ENCODE peak calls at places on chromosomes 13 and 19, in ten cellular contexts. Z is iPS DF 6.9; V is thoracic aorta; K is breast epithelium; J is CD4-positive, CD25-positive, alpha-beta regulatory T cell; X is NT2/D1; G is left ventricle myocardium inferior; W is A549; R is OCI-LY7; C is GM23248. Y is an unnamed sample. For H3K9me3, the result is how much of the 10 kb centered on the place peaks cover.

GRCh38 chr13:70237131-70237530 is 128.9 kb upstream of the KLHL1 start:
- DNase-seq in Z (no peak), J (no peak), G (no peak), X (no peak), R (no peak), K (no peak), C (no peak), V (no peak), W (no peak), Y (no peak)

GRCh38 chr19:2663920-2664571 is 38.4 kb downstream of the GNG7 start:
- DNase-seq in R (peak), J (no peak), K (no peak), C (no peak), Z (no peak), W (no peak), X (no peak), V (no peak), G (peak), Y (no peak)

GRCh38 chr13:78298657-78299056 is 304.7 kb downstream of the POU4F1 start:
- DNase-seq in V (no peak), K (no peak), W (no peak), G (no peak), R (no peak), J (no peak), Z (no peak), X (no peak), C (peak), Y (no peak)

GRCh38 chr13:74132152-74132767 is 1.9 kb downstream of the KLF12 start:
- DNase-seq in K (no peak), J (peak), C (peak), Z (no peak), W (no peak), X (no peak), G (no peak), V (no peak), R (peak), Y (no peak)

GRCh38 chr13:25329706-25330105 is 28.3 kb downstream of the NUP58 start:
- DNase-seq in R (no peak), J (no peak), W (peak), V (no peak), K (no peak), X (no peak), C (peak), Z (no peak), G (no peak), Y (no peak)

GRCh38 chr19:54507824-54508223 is 5.2 kb downstream of the LAIR2 start:
- DNase-seq in K (no peak), R (no peak), C (no peak), V (no peak), Z (no peak), J (no peak), W (no peak), G (no peak), X (no peak), Y (no peak)

GRCh38 chr19:31548941-31549340 is 199.7 kb upstream of the TSHZ3 start:
- DNase-seq in C (peak), R (peak), W (peak), Z (no peak), X (no peak), V (no peak), K (no peak), G (peak), J (no peak), Y (no peak)

GRCh38 chr13:88648598-88649373 is 977.6 kb downstream of the SLITRK5 start:
- DNase-seq in G (no peak), V (no peak), Z (no peak), J (no peak), W (no peak), K (no peak), X (no peak), R (peak), C (no peak), Y (no peak)

GRCh38 chr13:97067342-97067895 is 73.1 kb upstream of the OXGR1 start:
- DNase-seq in K (no peak), Z (no peak), W (no peak), C (peak), G (no peak), J (no peak), X (no peak), R (no peak), V (no peak), Y (no peak)

GRCh38 chr19:10915511-10916091 is 12.8 kb downstream of the YIPF2 start:
- DNase-seq in R (no peak), J (no peak), K (no peak), V (no peak), C (peak), W (no peak), G (no peak), X (no peak), Z (no peak), Y (no peak)

GRCh38 chr13:39729161-39729560 is 73.7 kb downstream of the COG6 start:
- DNase-seq in C (no peak), W (no peak), X (no peak), G (no peak), R (no peak), J (no peak), V (no peak), Z (no peak), K (no peak), Y (no peak)

GRCh38 chr19:52494518-52494917 is 33.0 kb upstream of the ZNF808 start:
- DNase-seq in V (no peak), C (peak), R (no peak), Z (no peak), K (no peak), G (no peak), W (no peak), X (no peak), J (no peak), Y (no peak)

GRCh38 chr19:50534478-50534877 is 20.8 kb upstream of the ASPDH start:
- DNase-seq in R (no peak), V (no peak), C (no peak), X (no peak), G (no peak), J (no peak), W (no peak), K (no peak), Z (no peak), Y (no peak)

GRCh38 chr19:15194938-15195337 is 5.9 kb downstream of the NOTCH3 start:
- DNase-seq in W (no peak), X (no peak), V (peak), K (no peak), R (no peak), Z (no peak), C (peak), J (no peak), G (no peak), Y (no peak)

GRCh38 chr19:4970558-4971423 is 1.9 kb downstream of the KDM4B start:
- DNase-seq in R (no peak), W (no peak), V (no peak), C (peak), Z (no peak), K (no peak), X (no peak), G (peak), J (no peak), Y (no peak)

GRCh38 chr19:5228932-5229777 is 111.5 kb downstream of the PTPRS start:
- DNase-seq in C (peak), J (no peak), R (no peak), K (no peak), X (no peak), G (no peak), W (peak), V (no peak), Z (no peak), Y (no peak)

GRCh38 chr13:48545608-48546007 is 12.7 kb upstream of the RCBTB2 start:
- DNase-seq in R (no peak), K (no peak), V (no peak), J (no peak), W (no peak), X (no peak), C (no peak), G (no peak), Z (no peak), Y (no peak)

GRCh38 chr13:93876236-93876635 is 603.2 kb downstream of the DCT start:
- DNase-seq in W (no peak), V (no peak), X (no peak), K (no peak), G (no peak), J (no peak), Z (no peak), C (no peak), R (no peak), Y (no peak)

GRCh38 chr19:57477191-57478008 is at the start of gene ZNF772:
- DNase-seq in W (peak), V (peak), X (peak), Z (peak), J (peak), G (peak), K (peak), R (peak), C (peak), Y (peak)
- H3K9me3 ChIP-seq in W (half or more), V (under half), X (under half), Z (under half), J (half or more), G (under half), K (under half), R (under half), C (under half), Y (under half)

GRCh38 chr19:56577719-56578602 is 10.7 kb downstream of the ZNF470 start:
- DNase-seq in C (no peak), Z (no peak), W (no peak), K (no peak), R (no peak), G (no peak), J (no peak), X (no peak), V (no peak), Y (no peak)

DNA sequence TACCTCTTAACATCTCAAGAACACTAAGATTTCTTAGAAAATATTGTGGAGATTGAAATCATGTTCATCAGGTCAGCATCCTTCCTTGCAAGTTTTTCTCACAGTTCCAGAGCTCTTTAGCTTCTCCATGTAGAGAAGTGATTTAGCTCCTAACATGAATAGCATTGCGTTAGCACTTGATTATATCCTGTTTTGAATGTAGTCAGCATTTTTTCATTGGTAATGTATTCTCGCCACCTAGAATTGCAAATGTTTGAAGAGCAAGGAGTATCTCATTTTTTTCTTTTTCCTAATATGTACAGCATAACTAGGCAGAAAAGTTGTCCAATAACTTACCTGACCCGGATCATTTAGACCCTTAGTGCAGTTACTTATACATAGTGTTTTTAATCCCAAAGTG is 6.6 kb downstream of the ZNF470 start:
- DNase-seq in R (no peak), W (no peak), V (no peak), Z (no peak), X (no peak), K (no peak), G (no peak), C (no peak), J (no peak), Y (no peak)
- H3K9me3 ChIP-seq in R (under half), W (half or more), V (half or more), Z (under half), X (half or more), K (half or more), G (half or more), C (under half), J (half or more), Y (half or more)

GRCh38 chr13:26953273-26953672 is 192.7 kb upstream of the GPR12 start:
- DNase-seq in Z (no peak), R (no peak), K (no peak), G (no peak), J (no peak), V (no peak), C (no peak), X (no peak), W (no peak), Y (no peak)

GRCh38 chr13:26952551-26953138 is 192.1 kb upstream of the GPR12 start:
- DNase-seq in R (no peak), K (no peak), V (no peak), Z (no peak), X (no peak), W (no peak), J (no peak), G (no peak), C (no peak), Y (no peak)

GRCh38 chr13:26954981-26955380 is 194.4 kb upstream of the GPR12 start:
- DNase-seq in R (no peak), Z (no peak), C (no peak), V (no peak), J (no peak), X (no peak), W (no peak), K (no peak), G (no peak), Y (no peak)

GRCh38 chr13:26956532-26957142 is 196.1 kb upstream of the GPR12 start:
- DNase-seq in K (no peak), C (no peak), G (no peak), X (no peak), V (no peak), Z (no peak), W (peak), R (no peak), J (no peak), Y (no peak)

GRCh38 chr13:26957163-26957562 is 196.6 kb upstream of the GPR12 start:
- DNase-seq in X (no peak), V (no peak), Z (no peak), G (no peak), C (no peak), W (no peak), J (no peak), R (peak), K (no peak), Y (no peak)
- H3K9me3 ChIP-seq in X (under half), V (under half), Z (under half), G (under half), C (under half), W (under half), J (under half), R (under half), K (under half), Y (under half)

GRCh38 chr13:111978536-111978935 is 88.4 kb upstream of the SOX1 start:
- DNase-seq in J (no peak), R (no peak), V (no peak), X (no peak), G (no peak), C (no peak), K (no peak), W (no peak), Z (no peak), Y (no peak)
- H3K9me3 ChIP-seq in J (under half), R (under half), V (under half), X (under half), G (under half), C (under half), K (under half), W (under half), Z (under half), Y (under half)

GRCh38 chr13:98206946-98207345 is 29.9 kb upstream of the RNF113B start:
- DNase-seq in G (no peak), V (no peak), W (no peak), X (no peak), K (no peak), C (peak), R (no peak), Z (no peak), J (no peak), Y (no peak)
- H3K9me3 ChIP-seq in G (under half), V (under half), W (under half), X (under half), K (under half), C (under half), R (under half), Z (under half), J (under half), Y (under half)

DNA sequence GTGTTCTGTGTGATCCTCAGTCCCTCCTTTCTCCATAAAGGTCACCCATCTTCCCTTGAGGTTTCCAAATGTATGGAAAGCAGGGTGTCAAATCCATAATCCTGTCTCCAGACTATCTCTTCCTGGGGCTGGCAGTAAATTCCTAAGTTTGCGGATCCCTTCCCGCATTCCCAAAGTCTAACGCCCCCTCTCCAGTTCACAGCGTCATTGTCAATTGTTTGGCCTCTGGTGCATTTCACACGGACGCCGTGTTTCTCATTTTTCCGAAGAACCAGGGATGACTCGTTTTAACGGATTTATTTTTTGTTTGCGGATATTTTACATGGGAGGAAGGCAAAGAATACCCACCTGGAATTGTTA is 32.6 kb downstream of the ZNF136 start:
- DNase-seq in J (no peak), W (no peak), K (no peak), C (peak), X (peak), V (no peak), R (no peak), Z (no peak), G (no peak), Y (no peak)
- H3K9me3 ChIP-seq in J (under half), W (under half), K (half or more), C (under half), X (under half), V (half or more), R (under half), Z (under half), G (under half), Y (under half)

GRCh38 chr19:56612737-56613136 is 17.6 kb downstream of the ZNF71 start:
- DNase-seq in W (no peak), X (no peak), G (no peak), V (no peak), R (no peak), Z (no peak), J (no peak), C (no peak), K (no peak), Y (no peak)
- H3K9me3 ChIP-seq in W (half or more), X (under half), G (half or more), V (half or more), R (under half), Z (under half), J (half or more), C (under half), K (half or more), Y (under half)

GRCh38 chr13:22642088-22642487 is 538.7 kb upstream of the SGCG start:
- DNase-seq in J (no peak), G (no peak), R (no peak), V (no peak), K (no peak), Z (no peak), W (no peak), X (no peak), C (no peak), Y (no peak)
- H3K9me3 ChIP-seq in J (under half), G (under half), R (under half), V (under half), K (under half), Z (under half), W (under half), X (under half), C (under half), Y (under half)

GRCh38 chr19:22622020-22622419 is 12.1 kb upstream of the ZNF492 start:
- DNase-seq in J (no peak), Z (no peak), V (no peak), K (no peak), R (no peak), G (no peak), W (no peak), X (no peak), C (no peak), Y (no peak)

GRCh38 chr19:22625266-22626035 is 8.7 kb upstream of the ZNF492 start:
- DNase-seq in R (no peak), J (no peak), V (no peak), W (no peak), C (no peak), K (no peak), Z (no peak), X (no peak), G (no peak), Y (no peak)

GRCh38 chr19:22622901-22623840 is 11.0 kb upstream of the ZNF492 start:
- DNase-seq in V (no peak), J (no peak), C (peak), W (no peak), X (no peak), K (no peak), G (no peak), R (no peak), Z (no peak), Y (no peak)

GRCh38 chr19:22620912-22621311 is 13.2 kb upstream of the ZNF492 start:
- DNase-seq in C (no peak), R (no peak), G (no peak), V (no peak), K (no peak), J (no peak), X (no peak), W (no peak), Z (no peak), Y (no peak)

DNA sequence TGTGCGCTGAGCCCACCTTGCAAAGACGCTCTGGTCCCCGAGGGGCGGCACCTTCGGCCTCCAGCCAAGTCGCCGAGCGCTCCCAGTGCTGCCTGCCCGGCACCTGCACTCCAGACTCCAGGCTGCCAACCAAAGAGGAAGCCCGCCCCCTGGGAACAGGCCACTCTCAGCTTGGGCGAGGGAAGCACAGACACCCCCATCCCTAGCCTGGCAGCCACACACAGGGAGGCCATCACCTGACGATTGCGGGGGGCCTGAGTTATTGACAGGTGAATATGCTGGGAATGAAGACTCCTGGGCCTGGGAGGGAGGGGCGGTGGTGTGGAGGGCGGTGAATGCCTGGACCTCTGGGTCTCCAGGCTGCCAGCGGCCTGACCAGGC is 10.3 kb upstream of the ZNF492 start:
- DNase-seq in V (no peak), Z (no peak), X (no peak), G (no peak), R (no peak), J (no peak), W (no peak), K (no peak), C (no peak), Y (no peak)
- H3K9me3 ChIP-seq in V (under half), Z (under half), X (under half), G (under half), R (under half), J (under half), W (under half), K (under half), C (under half), Y (under half)

DNA sequence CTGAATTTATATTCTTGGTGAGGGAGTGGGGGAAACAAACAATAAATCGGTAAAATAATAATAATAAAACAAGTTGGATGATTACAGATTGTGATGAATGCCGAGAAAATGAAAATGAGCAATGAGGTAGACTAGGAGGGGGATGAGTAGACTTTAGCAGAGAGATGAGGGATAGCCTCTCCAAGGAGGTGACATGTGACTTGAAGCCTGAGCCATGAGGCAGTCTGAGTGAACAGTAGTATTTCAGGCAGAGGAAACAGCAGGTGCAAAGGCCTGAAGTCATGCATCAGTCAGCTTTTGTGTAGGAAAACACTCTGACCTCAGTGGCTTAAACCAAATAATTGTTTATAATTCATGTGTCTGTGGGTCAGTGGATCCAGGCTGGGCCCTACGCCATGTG is 4.6 kb downstream of the ZNF135 start:
- DNase-seq in V (no peak), K (no peak), Z (no peak), G (no peak), J (no peak), W (no peak), X (no peak), R (no peak), C (no peak), Y (no peak)
- H3K9me3 ChIP-seq in V (under half), K (half or more), Z (under half), G (half or more), J (under half), W (half or more), X (half or more), R (under half), C (under half), Y (under half)

Y was measured in T-helper 17 cell.